ENCODE peak calls at places on chromosomes 3 and 15, in nine cellular contexts. One of them, this sample, is unnamed.

GRCh38 chr3:49639551-49639950 is 34.6 kb upstream of the APEH start:
- DNase-seq in activated B cell treated with CpG ODN at 0.5 μM for 24 hours: no peak
- DNase-seq in T-helper 17 cell: no peak
- DNase-seq in NCI-H1105: no peak
- DNase-seq in stimulated activated CD4-positive, alpha-beta T cell treated with anti-CD3 and anti-CD28 coated beads, Interleukin-2, amount 100 ng/mL, for 24 hours: no peak
- DNase-seq in ovary: no peak
- DNase-seq in progenitor cell of endocrine pancreas: no peak
- DNase-seq in nucleus accumbens: no peak
- DNase-seq in body of pancreas: no peak
- DNase-seq in this sample: no peak

GRCh38 chr3:150146891-150147761 is 176.4 kb upstream of the PFN2 start:
- DNase-seq in activated B cell treated with CpG ODN at 0.5 μM for 24 hours: no peak
- DNase-seq in T-helper 17 cell: no peak
- DNase-seq in NCI-H1105: no peak
- DNase-seq in stimulated activated CD4-positive, alpha-beta T cell treated with anti-CD3 and anti-CD28 coated beads, Interleukin-2, amount 100 ng/mL, for 24 hours: no peak
- DNase-seq in ovary: peak
- DNase-seq in progenitor cell of endocrine pancreas: no peak
- DNase-seq in nucleus accumbens: no peak
- DNase-seq in body of pancreas: no peak
- DNase-seq in this sample: peak

GRCh38 chr3:56926513-56927282 is 124.9 kb upstream of the ARHGEF3 start:
- DNase-seq in activated B cell treated with CpG ODN at 0.5 μM for 24 hours: no peak
- DNase-seq in T-helper 17 cell: no peak
- DNase-seq in NCI-H1105: no peak
- DNase-seq in stimulated activated CD4-positive, alpha-beta T cell treated with anti-CD3 and anti-CD28 coated beads, Interleukin-2, amount 100 ng/mL, for 24 hours: no peak
- DNase-seq in ovary: no peak
- DNase-seq in progenitor cell of endocrine pancreas: no peak
- DNase-seq in nucleus accumbens: no peak
- DNase-seq in body of pancreas: no peak
- DNase-seq in this sample: peak

GRCh38 chr15:69991493-69991892 is 106.2 kb downstream of the TLE3 start:
- DNase-seq in activated B cell treated with CpG ODN at 0.5 μM for 24 hours: no peak
- DNase-seq in T-helper 17 cell: no peak
- DNase-seq in NCI-H1105: no peak
- DNase-seq in stimulated activated CD4-positive, alpha-beta T cell treated with anti-CD3 and anti-CD28 coated beads, Interleukin-2, amount 100 ng/mL, for 24 hours: no peak
- DNase-seq in ovary: no peak
- DNase-seq in progenitor cell of endocrine pancreas: no peak
- DNase-seq in nucleus accumbens: no peak
- DNase-seq in body of pancreas: no peak
- DNase-seq in this sample: no peak

GRCh38 chr3:29889230-29889629 is 608.4 kb downstream of the RBMS3 start:
- DNase-seq in activated B cell treated with CpG ODN at 0.5 μM for 24 hours: no peak
- DNase-seq in T-helper 17 cell: no peak
- DNase-seq in NCI-H1105: no peak
- DNase-seq in stimulated activated CD4-positive, alpha-beta T cell treated with anti-CD3 and anti-CD28 coated beads, Interleukin-2, amount 100 ng/mL, for 24 hours: no peak
- DNase-seq in ovary: no peak
- DNase-seq in progenitor cell of endocrine pancreas: no peak
- DNase-seq in nucleus accumbens: no peak
- DNase-seq in body of pancreas: no peak
- DNase-seq in this sample: no peak

GRCh38 chr15:71804695-71805470 is 5.5 kb upstream of the NR2E3 start:
- DNase-seq in activated B cell treated with CpG ODN at 0.5 μM for 24 hours: no peak
- DNase-seq in T-helper 17 cell: no peak
- DNase-seq in NCI-H1105: no peak
- DNase-seq in stimulated activated CD4-positive, alpha-beta T cell treated with anti-CD3 and anti-CD28 coated beads, Interleukin-2, amount 100 ng/mL, for 24 hours: no peak
- DNase-seq in ovary: no peak
- DNase-seq in progenitor cell of endocrine pancreas: no peak
- DNase-seq in nucleus accumbens: no peak
- DNase-seq in body of pancreas: no peak
- DNase-seq in this sample: no peak

GRCh38 chr3:189914799-189915198 is 205.9 kb downstream of the P3H2 start:
- DNase-seq in activated B cell treated with CpG ODN at 0.5 μM for 24 hours: no peak
- DNase-seq in T-helper 17 cell: no peak
- DNase-seq in NCI-H1105: no peak
- DNase-seq in stimulated activated CD4-positive, alpha-beta T cell treated with anti-CD3 and anti-CD28 coated beads, Interleukin-2, amount 100 ng/mL, for 24 hours: no peak
- DNase-seq in ovary: no peak
- DNase-seq in progenitor cell of endocrine pancreas: no peak
- DNase-seq in nucleus accumbens: no peak
- DNase-seq in body of pancreas: no peak
- DNase-seq in this sample: peak

GRCh38 chr15:95492388-95493070 is 838.0 kb upstream of the NR2F2 start:
- DNase-seq in activated B cell treated with CpG ODN at 0.5 μM for 24 hours: no peak
- DNase-seq in T-helper 17 cell: no peak
- DNase-seq in NCI-H1105: no peak
- DNase-seq in stimulated activated CD4-positive, alpha-beta T cell treated with anti-CD3 and anti-CD28 coated beads, Interleukin-2, amount 100 ng/mL, for 24 hours: no peak
- DNase-seq in ovary: no peak
- DNase-seq in progenitor cell of endocrine pancreas: no peak
- DNase-seq in nucleus accumbens: no peak
- DNase-seq in body of pancreas: no peak
- DNase-seq in this sample: no peak

GRCh38 chr3:196192036-196193001 is 18.9 kb downstream of the ZDHHC19 start:
- DNase-seq in activated B cell treated with CpG ODN at 0.5 μM for 24 hours: peak
- DNase-seq in T-helper 17 cell: peak
- DNase-seq in NCI-H1105: no peak
- DNase-seq in stimulated activated CD4-positive, alpha-beta T cell treated with anti-CD3 and anti-CD28 coated beads, Interleukin-2, amount 100 ng/mL, for 24 hours: peak
- DNase-seq in ovary: no peak
- DNase-seq in progenitor cell of endocrine pancreas: no peak
- DNase-seq in nucleus accumbens: no peak
- DNase-seq in body of pancreas: no peak
- DNase-seq in this sample: no peak

GRCh38 chr15:98000249-98001203 is 40.0 kb downstream of the ARRDC4 start:
- DNase-seq in activated B cell treated with CpG ODN at 0.5 μM for 24 hours: no peak
- DNase-seq in T-helper 17 cell: no peak
- DNase-seq in NCI-H1105: no peak
- DNase-seq in stimulated activated CD4-positive, alpha-beta T cell treated with anti-CD3 and anti-CD28 coated beads, Interleukin-2, amount 100 ng/mL, for 24 hours: no peak
- DNase-seq in ovary: no peak
- DNase-seq in progenitor cell of endocrine pancreas: no peak
- DNase-seq in nucleus accumbens: no peak
- DNase-seq in body of pancreas: no peak
- DNase-seq in this sample: peak

GRCh38 chr3:149462051-149462450 is 12.4 kb upstream of the TM4SF4 start:
- DNase-seq in activated B cell treated with CpG ODN at 0.5 μM for 24 hours: no peak
- DNase-seq in T-helper 17 cell: no peak
- DNase-seq in NCI-H1105: no peak
- DNase-seq in stimulated activated CD4-positive, alpha-beta T cell treated with anti-CD3 and anti-CD28 coated beads, Interleukin-2, amount 100 ng/mL, for 24 hours: no peak
- DNase-seq in ovary: no peak
- DNase-seq in progenitor cell of endocrine pancreas: no peak
- DNase-seq in nucleus accumbens: no peak
- DNase-seq in body of pancreas: no peak
- DNase-seq in this sample: no peak

GRCh38 chr3:88231207-88231606 is 81.4 kb downstream of the C3orf38 start:
- DNase-seq in activated B cell treated with CpG ODN at 0.5 μM for 24 hours: no peak
- DNase-seq in T-helper 17 cell: no peak
- DNase-seq in NCI-H1105: no peak
- DNase-seq in stimulated activated CD4-positive, alpha-beta T cell treated with anti-CD3 and anti-CD28 coated beads, Interleukin-2, amount 100 ng/mL, for 24 hours: no peak
- DNase-seq in ovary: no peak
- DNase-seq in progenitor cell of endocrine pancreas: no peak
- DNase-seq in nucleus accumbens: no peak
- DNase-seq in body of pancreas: no peak
- DNase-seq in this sample: peak

GRCh38 chr15:91258436-91258779 is 158.4 kb downstream of the SV2B start:
- DNase-seq in activated B cell treated with CpG ODN at 0.5 μM for 24 hours: no peak
- DNase-seq in T-helper 17 cell: no peak
- DNase-seq in NCI-H1105: no peak
- DNase-seq in stimulated activated CD4-positive, alpha-beta T cell treated with anti-CD3 and anti-CD28 coated beads, Interleukin-2, amount 100 ng/mL, for 24 hours: peak
- DNase-seq in ovary: no peak
- DNase-seq in progenitor cell of endocrine pancreas: no peak
- DNase-seq in nucleus accumbens: no peak
- DNase-seq in body of pancreas: no peak
- DNase-seq in this sample: no peak

GRCh38 chr15:39699531-39700110 is 83.0 kb downstream of the FSIP1 start:
- DNase-seq in activated B cell treated with CpG ODN at 0.5 μM for 24 hours: no peak
- DNase-seq in T-helper 17 cell: no peak
- DNase-seq in NCI-H1105: no peak
- DNase-seq in stimulated activated CD4-positive, alpha-beta T cell treated with anti-CD3 and anti-CD28 coated beads, Interleukin-2, amount 100 ng/mL, for 24 hours: no peak
- DNase-seq in ovary: no peak
- DNase-seq in progenitor cell of endocrine pancreas: no peak
- DNase-seq in nucleus accumbens: no peak
- DNase-seq in body of pancreas: no peak
- DNase-seq in this sample: peak

GRCh38 chr15:81191701-81192100 is 5.0 kb upstream of the IL16 start:
- DNase-seq in activated B cell treated with CpG ODN at 0.5 μM for 24 hours: no peak
- DNase-seq in T-helper 17 cell: no peak
- DNase-seq in NCI-H1105: no peak
- DNase-seq in stimulated activated CD4-positive, alpha-beta T cell treated with anti-CD3 and anti-CD28 coated beads, Interleukin-2, amount 100 ng/mL, for 24 hours: no peak
- DNase-seq in ovary: no peak
- DNase-seq in progenitor cell of endocrine pancreas: no peak
- DNase-seq in nucleus accumbens: no peak
- DNase-seq in body of pancreas: no peak
- DNase-seq in this sample: no peak

GRCh38 chr3:43584043-43584826 is 37.6 kb downstream of the ANO10 start:
- DNase-seq in activated B cell treated with CpG ODN at 0.5 μM for 24 hours: no peak
- DNase-seq in T-helper 17 cell: no peak
- DNase-seq in NCI-H1105: no peak
- DNase-seq in stimulated activated CD4-positive, alpha-beta T cell treated with anti-CD3 and anti-CD28 coated beads, Interleukin-2, amount 100 ng/mL, for 24 hours: no peak
- DNase-seq in ovary: no peak
- DNase-seq in progenitor cell of endocrine pancreas: no peak
- DNase-seq in nucleus accumbens: no peak
- DNase-seq in body of pancreas: no peak
- DNase-seq in this sample: no peak

GRCh38 chr3:193788189-193788946 is 195.4 kb downstream of the OPA1 start:
- DNase-seq in activated B cell treated with CpG ODN at 0.5 μM for 24 hours: peak
- DNase-seq in T-helper 17 cell: no peak
- DNase-seq in NCI-H1105: peak
- DNase-seq in stimulated activated CD4-positive, alpha-beta T cell treated with anti-CD3 and anti-CD28 coated beads, Interleukin-2, amount 100 ng/mL, for 24 hours: peak
- DNase-seq in ovary: peak
- DNase-seq in progenitor cell of endocrine pancreas: peak
- DNase-seq in nucleus accumbens: peak
- DNase-seq in body of pancreas: peak
- DNase-seq in this sample: no peak

GRCh38 chr15:77616072-77616471 is 16.6 kb downstream of the LINGO1 start:
- DNase-seq in activated B cell treated with CpG ODN at 0.5 μM for 24 hours: no peak
- DNase-seq in T-helper 17 cell: no peak
- DNase-seq in NCI-H1105: no peak
- DNase-seq in stimulated activated CD4-positive, alpha-beta T cell treated with anti-CD3 and anti-CD28 coated beads, Interleukin-2, amount 100 ng/mL, for 24 hours: no peak
- DNase-seq in ovary: no peak
- DNase-seq in progenitor cell of endocrine pancreas: no peak
- DNase-seq in nucleus accumbens: no peak
- DNase-seq in body of pancreas: no peak
- DNase-seq in this sample: no peak

GRCh38 chr15:76973362-76973743 is 21.6 kb upstream of the PSTPIP1 start:
- DNase-seq in activated B cell treated with CpG ODN at 0.5 μM for 24 hours: no peak
- DNase-seq in T-helper 17 cell: peak
- DNase-seq in NCI-H1105: no peak
- DNase-seq in stimulated activated CD4-positive, alpha-beta T cell treated with anti-CD3 and anti-CD28 coated beads, Interleukin-2, amount 100 ng/mL, for 24 hours: peak
- DNase-seq in ovary: no peak
- DNase-seq in progenitor cell of endocrine pancreas: no peak
- DNase-seq in nucleus accumbens: no peak
- DNase-seq in body of pancreas: no peak
- DNase-seq in this sample: no peak

GRCh38 chr15:99425666-99426301 is 140.0 kb upstream of the MEF2A start:
- DNase-seq in activated B cell treated with CpG ODN at 0.5 μM for 24 hours: peak
- DNase-seq in T-helper 17 cell: no peak
- DNase-seq in NCI-H1105: no peak
- DNase-seq in stimulated activated CD4-positive, alpha-beta T cell treated with anti-CD3 and anti-CD28 coated beads, Interleukin-2, amount 100 ng/mL, for 24 hours: no peak
- DNase-seq in ovary: no peak
- DNase-seq in progenitor cell of endocrine pancreas: no peak
- DNase-seq in nucleus accumbens: no peak
- DNase-seq in body of pancreas: no peak
- DNase-seq in this sample: no peak

GRCh38 chr3:14534379-14535191 is 5.6 kb downstream of the GRIP2 start:
- DNase-seq in activated B cell treated with CpG ODN at 0.5 μM for 24 hours: no peak
- DNase-seq in T-helper 17 cell: no peak
- DNase-seq in NCI-H1105: peak
- DNase-seq in stimulated activated CD4-positive, alpha-beta T cell treated with anti-CD3 and anti-CD28 coated beads, Interleukin-2, amount 100 ng/mL, for 24 hours: no peak
- DNase-seq in ovary: no peak
- DNase-seq in progenitor cell of endocrine pancreas: no peak
- DNase-seq in nucleus accumbens: no peak
- DNase-seq in body of pancreas: no peak
- DNase-seq in this sample: no peak

GRCh38 chr15:41844814-41845213 is 6.2 kb downstream of the PLA2G4B start:
- DNase-seq in activated B cell treated with CpG ODN at 0.5 μM for 24 hours: no peak
- DNase-seq in T-helper 17 cell: no peak
- DNase-seq in NCI-H1105: no peak
- DNase-seq in stimulated activated CD4-positive, alpha-beta T cell treated with anti-CD3 and anti-CD28 coated beads, Interleukin-2, amount 100 ng/mL, for 24 hours: no peak
- DNase-seq in ovary: no peak
- DNase-seq in progenitor cell of endocrine pancreas: no peak
- DNase-seq in nucleus accumbens: no peak
- DNase-seq in body of pancreas: no peak
- DNase-seq in this sample: no peak